ENCODE peak calls at places on chromosomes 11 and 22, in ten cellular contexts. H is mesendoderm, R is SK-N-MC, G is psoas muscle, W is IMR-90, U is GM23338, Y is transverse colon, O is coronary artery, K is PC-3, X is Peyer's patch. Z is an unnamed sample.

GRCh38 chr11:44611687-44612437 is 46.4 kb downstream of the CD82 start:
- DNase-seq in H (peak; percentile 33), W (no peak), U (no peak), R (no peak), O (no peak), X (peak; percentile 85), G (no peak), Y (peak; percentile 26), K (no peak), Z (no peak)

GRCh38 chr22:37533995-37534394 is 14.8 kb upstream of the CARD10 start:
- DNase-seq in H (no peak), K (peak; percentile 74), O (no peak), X (no peak), G (no peak), W (peak; percentile 88), U (no peak), Y (no peak), R (no peak), Z (peak; percentile 65)

GRCh38 chr11:32905028-32905667 is 12.5 kb downstream of the QSER1 start:
- DNase-seq in X (no peak), R (no peak), O (no peak), W (peak; percentile 45), K (no peak), G (no peak), U (no peak), Y (no peak), H (no peak), Z (no peak)

GRCh38 chr11:111668980-111669379 is 66.7 kb downstream of the SIK2 start:
- DNase-seq in O (no peak), R (no peak), X (no peak), U (no peak), G (no peak), H (no peak), W (no peak), K (no peak), Y (no peak), Z (no peak)

GRCh38 chr11:35304393-35304790 is 115.0 kb downstream of the SLC1A2 start:
- DNase-seq in W (peak; percentile 88), H (peak; percentile 79), K (peak; percentile 55), U (no peak), X (no peak), O (no peak), G (no peak), R (no peak), Y (no peak), Z (no peak)

GRCh38 chr22:27637604-27638003 is 164.0 kb downstream of the MN1 start:
- DNase-seq in Y (no peak), O (no peak), U (no peak), K (peak; percentile 16), W (peak; percentile 28), X (no peak), G (no peak), R (no peak), H (no peak), Z (no peak)

GRCh38 chr22:30650508-30651116 is 15.0 kb downstream of the SLC35E4 start:
- DNase-seq in K (no peak), R (no peak), H (no peak), Y (no peak), W (no peak), X (no peak), U (no peak), G (no peak), O (no peak), Z (no peak)

GRCh38 chr22:39928556-39929401 is 27.9 kb downstream of the GRAP2 start:
- DNase-seq in W (no peak), H (no peak), G (no peak), O (no peak), X (no peak), U (no peak), K (no peak), Y (no peak), R (no peak), Z (no peak)

GRCh38 chr11:108586600-108586999 is 7.0 kb downstream of the EXPH5 start:
- DNase-seq in X (no peak), U (no peak), R (no peak), O (no peak), W (no peak), G (no peak), Y (no peak), H (no peak), K (peak; percentile 41), Z (no peak)

GRCh38 chr11:15233386-15233785 is 118.7 kb downstream of the INSC start:
- DNase-seq in U (no peak), X (no peak), W (no peak), O (no peak), R (no peak), H (no peak), Y (no peak), G (no peak), K (no peak), Z (no peak)

DNA sequence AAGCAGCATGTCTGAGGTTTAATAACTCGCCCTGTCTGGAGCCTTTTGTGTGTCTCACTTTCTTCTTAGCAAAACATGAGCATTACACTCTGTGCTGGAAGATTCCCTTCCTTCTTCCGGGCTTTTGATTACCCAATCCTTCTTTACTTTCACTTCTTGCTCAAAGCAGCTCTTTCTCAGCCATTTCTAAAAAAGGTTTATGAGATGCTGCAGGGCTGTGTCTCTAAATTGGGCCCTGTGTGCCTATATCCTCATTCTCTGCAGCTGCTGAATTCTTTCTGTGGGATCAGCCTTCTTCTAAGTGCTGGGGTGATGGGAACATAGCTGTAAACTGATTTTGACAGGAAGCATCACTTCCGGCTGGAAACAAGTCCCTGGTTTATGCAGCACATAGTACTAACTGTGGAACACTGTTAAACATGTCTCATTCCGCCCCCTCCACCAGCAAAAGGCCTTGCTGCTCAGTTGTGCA is 71.8 kb downstream of the PIWIL4 start:
- DNase-seq in W (peak; percentile 50), R (no peak), H (no peak), Y (no peak), U (no peak), K (no peak), X (no peak), G (no peak), O (no peak), Z (no peak)
- H3K27ac ChIP-seq in W (peak overlapping the region; percentile 61), R (no peak overlapping the region), H (no peak overlapping the region), Y (peak overlapping the region; percentile 61), U (no peak overlapping the region), K (no peak overlapping the region), X (peak overlapping the region; percentile 34), G (peak overlapping the region; percentile 69), O (peak overlapping the region; percentile 27), Z (no peak overlapping the region)

GRCh38 chr22:50626856-50627451 is 998 bp downstream of the ARSA start:
- DNase-seq in U (no peak), H (no peak), K (no peak), Y (peak; percentile 18), W (no peak), X (no peak), O (no peak), G (peak; percentile 66), R (no peak), Z (no peak)
- H3K4me3 ChIP-seq in U (peak overlapping the region; percentile 88), H (no peak overlapping the region), K (peak overlapping the region; percentile 92), Y (peak overlapping the region; percentile 55), W (peak overlapping the region; percentile 93), X (peak overlapping the region; percentile 80), O (peak overlapping the region; percentile 79), G (peak overlapping the region; percentile 91), R (peak overlapping the region; percentile 84), Z (peak overlapping the region; percentile 84)

DNA sequence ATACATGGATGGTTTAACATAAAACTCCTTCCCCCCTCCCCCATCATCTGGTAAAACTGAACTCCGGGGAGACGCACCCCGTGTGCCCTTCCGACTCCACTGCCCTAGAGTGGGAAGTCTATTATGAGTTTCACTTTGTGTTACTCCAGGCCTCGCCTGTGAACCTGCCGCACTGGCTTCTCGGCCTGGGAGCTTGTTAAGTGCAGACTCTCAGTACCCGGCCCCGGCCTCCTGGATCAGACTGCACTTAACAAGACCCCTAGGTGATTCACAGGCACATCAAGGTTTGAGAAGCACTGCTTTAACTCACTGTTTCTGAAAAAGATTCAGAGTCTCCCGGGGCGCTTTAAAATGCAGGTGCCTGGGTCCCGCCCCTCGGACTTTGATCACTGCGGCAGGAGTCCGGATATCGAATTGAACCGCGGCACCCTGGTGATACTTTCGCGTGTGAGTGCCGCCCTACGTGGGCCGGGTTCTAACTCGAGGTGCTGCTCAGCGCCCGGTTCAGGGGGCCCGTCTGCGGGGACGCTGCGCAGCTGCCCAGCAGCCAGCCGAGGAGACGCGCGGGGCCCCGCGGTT is 3.6 kb downstream of the PTGDR2 start:
- DNase-seq in Y (peak; percentile 86), G (peak; percentile 34), H (no peak), R (no peak), U (peak; percentile 61), W (no peak), O (no peak), X (no peak), K (no peak), Z (no peak)
- H3K27ac ChIP-seq in Y (peak overlapping the region; percentile 84), G (no peak overlapping the region), H (no peak overlapping the region), R (no peak overlapping the region), U (no peak overlapping the region), W (no peak overlapping the region), O (no peak overlapping the region), X (peak overlapping the region; percentile 92), K (no peak overlapping the region), Z (no peak overlapping the region)

GRCh38 chr11:71453021-71453910 is at the start of gene NADSYN1:
- DNase-seq in U (peak; percentile 98), K (peak; percentile 98), O (peak; percentile 97), G (peak; percentile 99), X (peak; percentile 96), R (no peak), H (peak; percentile 96), W (peak; percentile 87), Y (peak; percentile 99), Z (peak; percentile 77)
- H3K4me3 ChIP-seq in U (peak within 1 kb of the TSS; percentile 94), K (peak within 1 kb of the TSS; percentile 99), O (peak within 1 kb of the TSS; percentile 92), G (peak within 1 kb of the TSS; percentile 87), X (peak within 1 kb of the TSS; percentile 92), R (peak within 1 kb of the TSS; percentile 93), H (peak within 1 kb of the TSS; percentile 63), W (peak within 1 kb of the TSS; percentile 94), Y (peak within 1 kb of the TSS; percentile 65), Z (peak within 1 kb of the TSS; percentile 95)

GRCh38 chr11:74018331-74019005 is 9.6 kb upstream of the UCP3 start:
- DNase-seq in X (peak; percentile 48), Y (peak; percentile 93), G (peak; percentile 98), H (no peak), W (peak; percentile 87), O (peak; percentile 98), K (peak; percentile 88), U (no peak), R (no peak), Z (peak; percentile 59)
- H3K27ac ChIP-seq in X (peak overlapping the region; percentile 84), Y (peak overlapping the region; percentile 88), G (peak overlapping the region; percentile 96), H (no peak overlapping the region), W (peak overlapping the region; percentile 33), O (peak overlapping the region; percentile 78), K (peak overlapping the region; percentile 78), U (no peak overlapping the region), R (no peak overlapping the region), Z (peak overlapping the region; percentile 52)

DNA sequence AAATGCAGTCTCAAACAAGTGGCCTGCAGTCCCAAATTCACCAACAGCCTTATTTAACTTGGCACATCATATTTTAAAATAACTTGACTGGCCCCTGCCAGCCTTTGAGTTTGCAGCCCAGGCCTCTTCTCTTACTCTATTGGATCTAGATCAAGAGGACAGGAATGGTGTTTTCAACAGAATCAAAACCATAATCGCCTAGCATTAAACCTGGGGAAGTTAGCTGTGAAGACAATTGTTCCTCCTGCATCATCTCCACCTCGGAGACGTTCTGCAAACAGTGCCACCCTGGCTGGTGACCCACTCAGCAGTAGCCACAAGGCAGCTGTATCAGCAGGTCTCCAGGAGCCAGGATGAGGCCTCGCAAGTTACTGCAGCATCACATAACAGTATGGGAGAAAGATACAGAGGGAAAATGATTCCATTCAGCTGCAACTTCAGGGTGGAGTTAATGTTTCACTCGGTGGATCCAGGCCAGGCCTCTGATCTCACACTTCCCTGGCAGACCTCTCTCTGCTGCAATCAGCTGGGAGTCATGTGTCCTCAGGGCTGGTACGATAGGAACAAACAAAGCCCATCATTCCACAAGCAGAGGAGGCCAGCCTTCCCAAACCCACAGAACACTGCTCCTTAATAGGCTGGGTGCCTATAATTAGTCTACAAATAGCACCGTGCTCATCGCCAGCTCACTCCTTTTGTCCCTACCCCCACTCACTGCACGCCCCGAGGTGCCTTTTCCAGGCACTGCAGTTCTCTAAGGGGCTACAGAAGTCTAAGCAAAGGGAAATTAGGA is 18.6 kb upstream of the SCN2B start:
- DNase-seq in U (no peak), H (peak; percentile 57), X (no peak), G (peak; percentile 91), O (peak; percentile 73), K (peak; percentile 96), Y (peak; percentile 84), R (no peak), W (peak; percentile 64), Z (peak; percentile 6)
- H3K4me3 ChIP-seq in U (no peak overlapping the region), H (no peak overlapping the region), X (no peak overlapping the region), G (no peak overlapping the region), O (no peak overlapping the region), K (no peak overlapping the region), Y (no peak overlapping the region), R (no peak overlapping the region), W (no peak overlapping the region), Z (no peak overlapping the region)